ENCODE peak calls at places on chromosomes 1 and 21, in four cellular contexts. O is SK-N-SH, C is HepG2, V is GM12878. F is an unnamed sample.

GRCh38 chr1:31272369-31272768 is 24.2 kb downstream of the SNRNP40 start:
- DNase-seq in O (no peak), C (no peak), V (no peak), F (no peak)

GRCh38 chr1:107936498-107937481 is 28.2 kb downstream of the VAV3 start:
- DNase-seq in O (no peak), C (no peak), V (no peak), F (peak)

GRCh38 chr1:231590453-231591198 is 36.0 kb upstream of the DISC1 start:
- DNase-seq in O (peak), C (peak), V (no peak), F (no peak)

GRCh38 chr1:186304982-186305949 is 69.8 kb downstream of the TPR start:
- DNase-seq in O (peak), C (peak), V (no peak), F (no peak)

GRCh38 chr1:36350659-36351171 is 27.3 kb upstream of the EVA1B start:
- DNase-seq in O (no peak), C (no peak), V (no peak), F (no peak)

GRCh38 chr1:229410370-229410691 is 23.6 kb downstream of the ACTA1 start:
- DNase-seq in O (no peak), C (no peak), V (no peak), F (no peak)

GRCh38 chr1:156852414-156852874 is 6.5 kb downstream of the INSRR start:
- DNase-seq in O (peak), C (peak), V (no peak), F (no peak)

GRCh38 chr1:226680653-226681052 is 58.4 kb downstream of the ITPKB start:
- DNase-seq in O (no peak), C (no peak), V (no peak), F (no peak)

GRCh38 chr1:219010720-219011119 is 163.0 kb upstream of the LYPLAL1 start:
- DNase-seq in O (no peak), C (no peak), V (no peak), F (no peak)

GRCh38 chr1:40711465-40712404 is 20.2 kb downstream of the NFYC start:
- DNase-seq in O (no peak), C (peak), V (no peak), F (no peak)

GRCh38 chr1:27959792-27960603 is at the start of gene XKR8:
- DNase-seq in O (no peak), C (peak), V (peak), F (peak)
- TF ChIP-seq TCF12 in O (no peak), C (no peak), V (no peak), F (no peak)

GRCh38 chr1:21340230-21340564 is 49.9 kb upstream of the ECE1 start:
- DNase-seq in O (no peak), C (no peak), V (no peak), F (no peak)

GRCh38 chr1:21339402-21340229 is 49.4 kb upstream of the ECE1 start:
- DNase-seq in O (no peak), C (no peak), V (no peak), F (no peak)

GRCh38 chr1:21342961-21343838 is 52.9 kb upstream of the ECE1 start:
- DNase-seq in O (no peak), C (no peak), V (no peak), F (no peak)

GRCh38 chr1:21341517-21342078 is 51.3 kb upstream of the ECE1 start:
- DNase-seq in O (no peak), C (no peak), V (no peak), F (no peak)

GRCh38 chr1:21341022-21341421 is 50.8 kb upstream of the ECE1 start:
- DNase-seq in O (peak), C (no peak), V (no peak), F (no peak)
- TF ChIP-seq CHD2 in O (no peak), C (no peak), V (no peak), F (no peak)

DNA sequence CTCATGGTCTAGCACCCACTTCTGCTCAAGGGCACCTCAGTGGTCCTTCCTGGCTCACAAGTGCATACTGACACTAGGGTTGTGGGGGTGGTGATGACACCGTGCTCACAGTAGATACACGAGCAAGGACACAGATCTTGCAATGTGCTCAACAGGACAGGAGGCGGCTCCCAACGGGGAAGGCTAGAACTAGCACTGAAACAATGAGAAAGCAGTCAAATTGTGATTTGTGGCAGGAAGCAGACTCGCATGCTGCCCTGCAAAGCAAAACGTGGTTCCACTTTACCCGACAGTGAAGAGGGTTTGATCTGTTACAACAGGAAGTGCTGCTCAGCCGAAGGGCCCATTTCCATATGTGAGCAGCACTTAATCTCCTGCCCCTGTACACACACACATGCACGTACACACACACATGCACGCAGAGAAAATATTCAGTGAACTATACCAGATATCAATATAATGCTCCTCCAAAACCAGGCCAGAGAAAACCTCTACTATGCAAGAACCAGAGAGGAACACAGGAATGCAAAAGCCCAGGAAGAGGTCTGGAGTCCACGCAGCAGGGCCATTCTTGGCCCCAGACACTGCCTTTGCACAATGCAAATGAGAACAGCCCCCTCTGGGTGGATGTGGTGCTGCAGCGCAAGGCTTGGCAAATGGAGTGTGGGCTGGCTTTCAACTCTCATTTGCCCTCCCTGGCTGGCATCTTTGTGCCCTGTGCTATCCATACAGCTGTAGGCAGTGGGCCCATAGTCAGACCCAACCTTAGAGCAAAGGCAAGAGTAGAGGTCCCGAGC is 47.1 kb downstream of the KANK4 start:
- DNase-seq in O (peak), C (no peak), V (peak), F (no peak)
- H3K9ac ChIP-seq in O (no peak), C (no peak), V (no peak), F (no peak)

GRCh38 chr1:171152533-171152932 is 32.6 kb upstream of the FMO2 start:
- DNase-seq in O (no peak), C (no peak), V (no peak), F (no peak)
- TF ChIP-seq TCF12 in O (no peak), C (no peak), V (no peak), F (no peak)

GRCh38 chr21:17512245-17513213 is at the start of gene CXADR:
- DNase-seq in O (peak), C (peak), V (no peak), F (peak)
- TF ChIP-seq CHD2 in O (no peak), C (peak), V (no peak), F (no peak)

DNA sequence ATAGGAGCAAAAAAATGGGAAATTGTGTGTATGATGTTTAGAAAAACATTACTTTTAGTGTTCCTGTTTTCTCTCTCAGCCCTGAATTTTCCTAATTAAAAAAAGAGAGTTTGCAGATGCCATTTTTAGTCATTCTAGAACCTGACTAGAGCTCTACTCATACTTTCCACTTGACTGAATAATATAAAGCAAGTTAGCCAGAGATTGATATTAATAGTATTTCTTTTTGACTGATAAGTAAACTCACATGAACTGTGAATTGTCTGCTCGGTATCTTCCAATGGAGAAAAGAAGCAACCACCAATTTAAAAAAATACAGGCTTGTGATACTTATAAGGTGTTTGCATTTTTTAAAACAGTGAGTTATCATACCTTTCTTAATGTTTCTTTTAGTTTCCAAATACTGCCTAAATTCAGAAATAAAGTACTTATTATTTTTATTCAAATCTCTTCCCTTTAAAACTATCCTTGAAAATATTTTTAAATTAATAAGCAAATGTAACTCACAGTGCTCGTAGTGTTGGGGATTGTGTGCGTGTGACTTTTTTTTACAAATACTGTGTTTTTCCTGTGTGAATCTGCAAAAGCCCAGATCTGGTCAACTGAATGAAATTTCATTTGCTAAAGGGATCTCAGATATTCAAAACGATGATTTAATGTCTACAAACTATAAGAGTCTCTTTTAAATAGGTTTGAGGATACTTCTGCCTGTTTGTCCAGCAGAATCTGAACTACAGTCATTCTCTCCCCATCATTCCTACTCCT is 9.8 kb downstream of the RAP1A start:
- DNase-seq in O (no peak), C (no peak), V (no peak), F (no peak)
- H3K9ac ChIP-seq in O (no peak), C (no peak), V (peak), F (no peak)

GRCh38 chr21:27062441-27062840 is 95.6 kb upstream of the ADAMTS5 start:
- DNase-seq in O (no peak), C (no peak), V (no peak), F (no peak)
- TF ChIP-seq TCF12 in O (no peak), C (no peak), V (no peak), F (no peak)

GRCh38 chr21:41318218-41318617 is 1.6 kb downstream of the FAM3B start:
- DNase-seq in O (no peak), C (no peak), V (no peak), F (no peak)

GRCh38 chr21:41316200-41316599 is 401 bp upstream of the FAM3B start:
- DNase-seq in O (no peak), C (no peak), V (no peak), F (no peak)

GRCh38 chr21:41315726-41316125 is 875 bp upstream of the FAM3B start:
- DNase-seq in O (no peak), C (no peak), V (no peak), F (no peak)

GRCh38 chr21:41317458-41317857 is 857 bp downstream of the FAM3B start:
- DNase-seq in O (no peak), C (no peak), V (no peak), F (no peak)

DNA sequence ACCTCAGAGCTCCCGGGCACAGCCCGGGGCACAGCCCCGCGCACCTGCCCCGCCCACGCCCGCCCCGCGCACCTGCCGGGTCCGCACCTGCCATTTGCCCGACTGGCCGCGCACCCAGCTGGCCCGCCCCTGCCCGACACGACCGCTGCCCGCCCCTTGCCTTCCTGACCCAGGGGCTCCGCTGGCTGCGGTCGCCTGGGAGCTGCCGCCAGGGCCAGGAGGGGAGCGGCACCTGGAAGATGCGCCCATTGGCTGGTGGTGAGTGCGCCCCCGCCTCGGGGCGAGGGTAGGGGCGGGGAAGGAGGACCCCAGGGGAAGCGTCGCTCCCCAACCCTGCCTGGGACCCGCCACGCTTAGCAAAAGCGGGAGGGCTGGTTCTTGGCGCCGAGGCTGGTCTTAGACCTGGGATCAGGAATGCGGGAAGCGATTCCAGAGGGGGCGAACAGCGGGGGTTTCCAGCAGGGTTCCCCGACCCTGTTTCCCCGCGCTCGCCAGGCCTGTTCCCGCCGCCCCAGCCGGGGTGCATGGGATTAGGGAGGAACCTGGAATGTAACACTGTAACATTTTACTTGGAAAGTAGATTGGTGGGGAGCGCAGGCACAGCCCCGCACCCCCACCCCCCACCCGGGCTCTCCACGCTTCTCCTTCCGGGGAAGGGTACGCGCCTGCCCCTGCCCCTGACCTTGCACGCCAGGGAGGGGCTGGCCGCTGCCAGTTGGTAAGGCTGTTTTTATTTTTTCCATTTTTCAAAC is at the start of gene FAM3B:
- DNase-seq in O (peak), C (no peak), V (no peak), F (peak)
- TF ChIP-seq CHD2 in O (no peak), C (no peak), V (no peak), F (no peak)

DNA sequence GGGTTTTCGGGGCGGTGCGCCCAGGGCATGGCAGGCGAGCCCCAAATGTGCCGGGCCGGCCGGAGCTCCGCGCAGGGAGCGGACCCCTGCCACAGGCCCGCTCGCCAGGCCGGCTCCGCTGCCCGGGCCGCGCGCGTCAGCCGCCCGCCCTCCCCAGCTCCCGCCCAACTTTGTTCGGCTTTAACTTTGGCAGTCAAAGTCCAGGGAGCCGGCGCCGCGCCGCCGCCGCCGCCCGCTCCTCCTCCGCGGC is 488 bp downstream of the SLC35D1 start:
- DNase-seq in O (peak), C (peak), V (no peak), F (peak)
- H3K9ac ChIP-seq in O (peak), C (peak), V (peak), F (peak)

F was measured in H1.